ENCODE peak calls at places on chromosome 22, in eight cellular contexts. One of them, this sample, is unnamed.

GRCh38 chr22:38316340-38317236 is 645 bp downstream of the CSNK1E start:
- DNase-seq in A549: peak
- DNase-seq in GM20000: peak
- DNase-seq in NAMALWA: peak
- DNase-seq in activated CD4-positive, alpha-beta T cell treated with anti-CD3 and anti-CD28 coated beads, Interleukin-2, amount 50 U/mL, for 48 hours: peak
- DNase-seq in substantia nigra: peak
- DNase-seq in activated CD8-positive, alpha-beta memory T cell treated with anti-CD3 and anti-CD28 coated beads, Interleukin-2, amount 50 U/mL, for 48 hours: peak
- DNase-seq in mucosa of descending colon: peak
- DNase-seq in this sample: peak

GRCh38 chr22:44486538-44486937 is 11.5 kb downstream of the RTL6 start:
- DNase-seq in A549: peak
- DNase-seq in GM20000: no peak
- DNase-seq in NAMALWA: no peak
- DNase-seq in activated CD4-positive, alpha-beta T cell treated with anti-CD3 and anti-CD28 coated beads, Interleukin-2, amount 50 U/mL, for 48 hours: no peak
- DNase-seq in substantia nigra: no peak
- DNase-seq in activated CD8-positive, alpha-beta memory T cell treated with anti-CD3 and anti-CD28 coated beads, Interleukin-2, amount 50 U/mL, for 48 hours: no peak
- DNase-seq in mucosa of descending colon: no peak
- DNase-seq in this sample: no peak

GRCh38 chr22:37545703-37546435 is 14.4 kb upstream of the CDC42EP1 start:
- DNase-seq in A549: peak
- DNase-seq in GM20000: no peak
- DNase-seq in NAMALWA: no peak
- DNase-seq in activated CD4-positive, alpha-beta T cell treated with anti-CD3 and anti-CD28 coated beads, Interleukin-2, amount 50 U/mL, for 48 hours: no peak
- DNase-seq in substantia nigra: no peak
- DNase-seq in activated CD8-positive, alpha-beta memory T cell treated with anti-CD3 and anti-CD28 coated beads, Interleukin-2, amount 50 U/mL, for 48 hours: no peak
- DNase-seq in mucosa of descending colon: peak
- DNase-seq in this sample: peak

GRCh38 chr22:44304906-44305305 is 7.8 kb downstream of the SHISAL1 start:
- DNase-seq in A549: no peak
- DNase-seq in GM20000: no peak
- DNase-seq in NAMALWA: no peak
- DNase-seq in activated CD4-positive, alpha-beta T cell treated with anti-CD3 and anti-CD28 coated beads, Interleukin-2, amount 50 U/mL, for 48 hours: no peak
- DNase-seq in substantia nigra: no peak
- DNase-seq in activated CD8-positive, alpha-beta memory T cell treated with anti-CD3 and anti-CD28 coated beads, Interleukin-2, amount 50 U/mL, for 48 hours: no peak
- DNase-seq in mucosa of descending colon: no peak
- DNase-seq in this sample: no peak

GRCh38 chr22:42780070-42780540 is 59.4 kb upstream of the A4GALT start:
- DNase-seq in A549: peak
- DNase-seq in GM20000: peak
- DNase-seq in NAMALWA: peak
- DNase-seq in activated CD4-positive, alpha-beta T cell treated with anti-CD3 and anti-CD28 coated beads, Interleukin-2, amount 50 U/mL, for 48 hours: peak
- DNase-seq in substantia nigra: peak
- DNase-seq in activated CD8-positive, alpha-beta memory T cell treated with anti-CD3 and anti-CD28 coated beads, Interleukin-2, amount 50 U/mL, for 48 hours: no peak
- DNase-seq in mucosa of descending colon: no peak
- DNase-seq in this sample: peak

GRCh38 chr22:36818010-36818642 is 1.3 kb upstream of the PVALB start:
- DNase-seq in A549: no peak
- DNase-seq in GM20000: no peak
- DNase-seq in NAMALWA: no peak
- DNase-seq in activated CD4-positive, alpha-beta T cell treated with anti-CD3 and anti-CD28 coated beads, Interleukin-2, amount 50 U/mL, for 48 hours: no peak
- DNase-seq in substantia nigra: no peak
- DNase-seq in activated CD8-positive, alpha-beta memory T cell treated with anti-CD3 and anti-CD28 coated beads, Interleukin-2, amount 50 U/mL, for 48 hours: no peak
- DNase-seq in mucosa of descending colon: no peak
- DNase-seq in this sample: no peak

GRCh38 chr22:47205081-47205491 is 442.6 kb downstream of the TBC1D22A start:
- DNase-seq in A549: no peak
- DNase-seq in GM20000: no peak
- DNase-seq in NAMALWA: no peak
- DNase-seq in activated CD4-positive, alpha-beta T cell treated with anti-CD3 and anti-CD28 coated beads, Interleukin-2, amount 50 U/mL, for 48 hours: no peak
- DNase-seq in substantia nigra: no peak
- DNase-seq in activated CD8-positive, alpha-beta memory T cell treated with anti-CD3 and anti-CD28 coated beads, Interleukin-2, amount 50 U/mL, for 48 hours: peak
- DNase-seq in mucosa of descending colon: no peak
- DNase-seq in this sample: no peak

GRCh38 chr22:38250642-38251354 is 22.0 kb downstream of the TMEM184B start:
- DNase-seq in A549: no peak
- DNase-seq in GM20000: no peak
- DNase-seq in NAMALWA: no peak
- DNase-seq in activated CD4-positive, alpha-beta T cell treated with anti-CD3 and anti-CD28 coated beads, Interleukin-2, amount 50 U/mL, for 48 hours: no peak
- DNase-seq in substantia nigra: no peak
- DNase-seq in activated CD8-positive, alpha-beta memory T cell treated with anti-CD3 and anti-CD28 coated beads, Interleukin-2, amount 50 U/mL, for 48 hours: no peak
- DNase-seq in mucosa of descending colon: no peak
- DNase-seq in this sample: no peak

GRCh38 chr22:20080776-20081654 is 974 bp downstream of the DGCR8 start:
- DNase-seq in A549: peak
- DNase-seq in GM20000: no peak
- DNase-seq in NAMALWA: no peak
- DNase-seq in activated CD4-positive, alpha-beta T cell treated with anti-CD3 and anti-CD28 coated beads, Interleukin-2, amount 50 U/mL, for 48 hours: peak
- DNase-seq in substantia nigra: peak
- DNase-seq in activated CD8-positive, alpha-beta memory T cell treated with anti-CD3 and anti-CD28 coated beads, Interleukin-2, amount 50 U/mL, for 48 hours: no peak
- DNase-seq in mucosa of descending colon: peak
- DNase-seq in this sample: no peak

GRCh38 chr22:36835903-36836302 is 19.1 kb upstream of the PVALB start:
- DNase-seq in A549: no peak
- DNase-seq in GM20000: no peak
- DNase-seq in NAMALWA: no peak
- DNase-seq in activated CD4-positive, alpha-beta T cell treated with anti-CD3 and anti-CD28 coated beads, Interleukin-2, amount 50 U/mL, for 48 hours: no peak
- DNase-seq in substantia nigra: no peak
- DNase-seq in activated CD8-positive, alpha-beta memory T cell treated with anti-CD3 and anti-CD28 coated beads, Interleukin-2, amount 50 U/mL, for 48 hours: no peak
- DNase-seq in mucosa of descending colon: no peak
- DNase-seq in this sample: no peak

GRCh38 chr22:39503590-39503989 is 1.5 kb downstream of the MIEF1 start:
- DNase-seq in A549: no peak
- DNase-seq in GM20000: no peak
- DNase-seq in NAMALWA: peak
- DNase-seq in activated CD4-positive, alpha-beta T cell treated with anti-CD3 and anti-CD28 coated beads, Interleukin-2, amount 50 U/mL, for 48 hours: no peak
- DNase-seq in substantia nigra: no peak
- DNase-seq in activated CD8-positive, alpha-beta memory T cell treated with anti-CD3 and anti-CD28 coated beads, Interleukin-2, amount 50 U/mL, for 48 hours: no peak
- DNase-seq in mucosa of descending colon: no peak
- DNase-seq in this sample: no peak

GRCh38 chr22:20783844-20784723 is 10.2 kb downstream of the SERPIND1 start:
- DNase-seq in A549: peak
- DNase-seq in GM20000: peak
- DNase-seq in NAMALWA: peak
- DNase-seq in activated CD4-positive, alpha-beta T cell treated with anti-CD3 and anti-CD28 coated beads, Interleukin-2, amount 50 U/mL, for 48 hours: peak
- DNase-seq in substantia nigra: peak
- DNase-seq in activated CD8-positive, alpha-beta memory T cell treated with anti-CD3 and anti-CD28 coated beads, Interleukin-2, amount 50 U/mL, for 48 hours: no peak
- DNase-seq in mucosa of descending colon: no peak
- DNase-seq in this sample: no peak

GRCh38 chr22:26828311-26828710 is 170.9 kb downstream of the MIAT start:
- DNase-seq in A549: no peak
- DNase-seq in GM20000: peak
- DNase-seq in NAMALWA: peak
- DNase-seq in activated CD4-positive, alpha-beta T cell treated with anti-CD3 and anti-CD28 coated beads, Interleukin-2, amount 50 U/mL, for 48 hours: no peak
- DNase-seq in substantia nigra: no peak
- DNase-seq in activated CD8-positive, alpha-beta memory T cell treated with anti-CD3 and anti-CD28 coated beads, Interleukin-2, amount 50 U/mL, for 48 hours: no peak
- DNase-seq in mucosa of descending colon: no peak
- DNase-seq in this sample: no peak

GRCh38 chr22:23183107-23183698 is 2.9 kb downstream of the BCR start:
- DNase-seq in A549: no peak
- DNase-seq in GM20000: no peak
- DNase-seq in NAMALWA: peak
- DNase-seq in activated CD4-positive, alpha-beta T cell treated with anti-CD3 and anti-CD28 coated beads, Interleukin-2, amount 50 U/mL, for 48 hours: peak
- DNase-seq in substantia nigra: peak
- DNase-seq in activated CD8-positive, alpha-beta memory T cell treated with anti-CD3 and anti-CD28 coated beads, Interleukin-2, amount 50 U/mL, for 48 hours: no peak
- DNase-seq in mucosa of descending colon: peak
- DNase-seq in this sample: no peak

GRCh38 chr22:49462795-49463194 is 364.9 kb downstream of the BRD1 start:
- DNase-seq in A549: no peak
- DNase-seq in GM20000: no peak
- DNase-seq in NAMALWA: no peak
- DNase-seq in activated CD4-positive, alpha-beta T cell treated with anti-CD3 and anti-CD28 coated beads, Interleukin-2, amount 50 U/mL, for 48 hours: no peak
- DNase-seq in substantia nigra: no peak
- DNase-seq in activated CD8-positive, alpha-beta memory T cell treated with anti-CD3 and anti-CD28 coated beads, Interleukin-2, amount 50 U/mL, for 48 hours: no peak
- DNase-seq in mucosa of descending colon: no peak
- DNase-seq in this sample: no peak

GRCh38 chr22:37401401-37401859 is 25.8 kb downstream of the ELFN2 start:
- DNase-seq in A549: no peak
- DNase-seq in GM20000: no peak
- DNase-seq in NAMALWA: no peak
- DNase-seq in activated CD4-positive, alpha-beta T cell treated with anti-CD3 and anti-CD28 coated beads, Interleukin-2, amount 50 U/mL, for 48 hours: no peak
- DNase-seq in substantia nigra: no peak
- DNase-seq in activated CD8-positive, alpha-beta memory T cell treated with anti-CD3 and anti-CD28 coated beads, Interleukin-2, amount 50 U/mL, for 48 hours: no peak
- DNase-seq in mucosa of descending colon: no peak
- DNase-seq in this sample: no peak

GRCh38 chr22:48693377-48694135 is 1134.1 kb downstream of the BRD1 start:
- DNase-seq in A549: no peak
- DNase-seq in GM20000: no peak
- DNase-seq in NAMALWA: no peak
- DNase-seq in activated CD4-positive, alpha-beta T cell treated with anti-CD3 and anti-CD28 coated beads, Interleukin-2, amount 50 U/mL, for 48 hours: no peak
- DNase-seq in substantia nigra: no peak
- DNase-seq in activated CD8-positive, alpha-beta memory T cell treated with anti-CD3 and anti-CD28 coated beads, Interleukin-2, amount 50 U/mL, for 48 hours: no peak
- DNase-seq in mucosa of descending colon: no peak
- DNase-seq in this sample: no peak

GRCh38 chr22:19772673-19773469 is 12.3 kb downstream of the TBX1 start:
- DNase-seq in A549: no peak
- DNase-seq in GM20000: peak
- DNase-seq in NAMALWA: peak
- DNase-seq in activated CD4-positive, alpha-beta T cell treated with anti-CD3 and anti-CD28 coated beads, Interleukin-2, amount 50 U/mL, for 48 hours: no peak
- DNase-seq in substantia nigra: no peak
- DNase-seq in activated CD8-positive, alpha-beta memory T cell treated with anti-CD3 and anti-CD28 coated beads, Interleukin-2, amount 50 U/mL, for 48 hours: no peak
- DNase-seq in mucosa of descending colon: no peak
- DNase-seq in this sample: no peak